ENCODE peak calls at places on chromosomes 6 and 20, in five cellular contexts. One of them, this sample, is unnamed.

GRCh38 chr6:157667211-157668033 is 155.6 kb upstream of the SNX9 start:
- DNase-seq in stimulated activated CD4-positive, alpha-beta T cell treated with anti-CD3 and anti-CD28 coated beads, Interleukin-2, amount 100 ng/mL, for 48 hours: peak
- DNase-seq in OCI-LY7: peak
- DNase-seq in iris pigment epithelial cell: peak
- DNase-seq in GM13977: peak
- DNase-seq in this sample: peak

GRCh38 chr6:11042750-11043551 is 1.2 kb downstream of the ELOVL2 start:
- DNase-seq in stimulated activated CD4-positive, alpha-beta T cell treated with anti-CD3 and anti-CD28 coated beads, Interleukin-2, amount 100 ng/mL, for 48 hours: no peak
- DNase-seq in OCI-LY7: no peak
- DNase-seq in iris pigment epithelial cell: peak
- DNase-seq in GM13977: peak
- DNase-seq in this sample: no peak

GRCh38 chr6:116371384-116372209 is 850 bp downstream of the DSE start:
- DNase-seq in stimulated activated CD4-positive, alpha-beta T cell treated with anti-CD3 and anti-CD28 coated beads, Interleukin-2, amount 100 ng/mL, for 48 hours: no peak
- DNase-seq in OCI-LY7: no peak
- DNase-seq in iris pigment epithelial cell: peak
- DNase-seq in GM13977: peak
- DNase-seq in this sample: peak

GRCh38 chr20:4592316-4593148 is 129.2 kb upstream of the PRND start:
- DNase-seq in stimulated activated CD4-positive, alpha-beta T cell treated with anti-CD3 and anti-CD28 coated beads, Interleukin-2, amount 100 ng/mL, for 48 hours: peak
- DNase-seq in OCI-LY7: no peak
- DNase-seq in iris pigment epithelial cell: peak
- DNase-seq in GM13977: peak
- DNase-seq in this sample: peak

GRCh38 chr6:128339635-128340436 is 180.6 kb downstream of the PTPRK start:
- DNase-seq in stimulated activated CD4-positive, alpha-beta T cell treated with anti-CD3 and anti-CD28 coated beads, Interleukin-2, amount 100 ng/mL, for 48 hours: no peak
- DNase-seq in OCI-LY7: no peak
- DNase-seq in iris pigment epithelial cell: peak
- DNase-seq in GM13977: no peak
- DNase-seq in this sample: no peak

GRCh38 chr6:157411368-157411767 is 30.4 kb downstream of the ZDHHC14 start:
- DNase-seq in stimulated activated CD4-positive, alpha-beta T cell treated with anti-CD3 and anti-CD28 coated beads, Interleukin-2, amount 100 ng/mL, for 48 hours: no peak
- DNase-seq in OCI-LY7: no peak
- DNase-seq in iris pigment epithelial cell: no peak
- DNase-seq in GM13977: no peak
- DNase-seq in this sample: no peak

GRCh38 chr20:62902926-62903615 is 23.2 kb downstream of the DIDO1 start:
- DNase-seq in stimulated activated CD4-positive, alpha-beta T cell treated with anti-CD3 and anti-CD28 coated beads, Interleukin-2, amount 100 ng/mL, for 48 hours: no peak
- DNase-seq in OCI-LY7: no peak
- DNase-seq in iris pigment epithelial cell: peak
- DNase-seq in GM13977: no peak
- DNase-seq in this sample: no peak

GRCh38 chr6:54574671-54575070 is 266.4 kb downstream of the TINAG start:
- DNase-seq in stimulated activated CD4-positive, alpha-beta T cell treated with anti-CD3 and anti-CD28 coated beads, Interleukin-2, amount 100 ng/mL, for 48 hours: no peak
- DNase-seq in OCI-LY7: no peak
- DNase-seq in iris pigment epithelial cell: no peak
- DNase-seq in GM13977: no peak
- DNase-seq in this sample: no peak

GRCh38 chr6:162187168-162187935 is 540.2 kb downstream of the PRKN start:
- DNase-seq in stimulated activated CD4-positive, alpha-beta T cell treated with anti-CD3 and anti-CD28 coated beads, Interleukin-2, amount 100 ng/mL, for 48 hours: no peak
- DNase-seq in OCI-LY7: no peak
- DNase-seq in iris pigment epithelial cell: no peak
- DNase-seq in GM13977: no peak
- DNase-seq in this sample: no peak

GRCh38 chr6:39312912-39313525 is 1.2 kb downstream of the KCNK17 start:
- DNase-seq in stimulated activated CD4-positive, alpha-beta T cell treated with anti-CD3 and anti-CD28 coated beads, Interleukin-2, amount 100 ng/mL, for 48 hours: no peak
- DNase-seq in OCI-LY7: no peak
- DNase-seq in iris pigment epithelial cell: no peak
- DNase-seq in GM13977: no peak
- DNase-seq in this sample: peak

GRCh38 chr6:36841756-36842155 is 2.5 kb upstream of the CPNE5 start:
- DNase-seq in stimulated activated CD4-positive, alpha-beta T cell treated with anti-CD3 and anti-CD28 coated beads, Interleukin-2, amount 100 ng/mL, for 48 hours: no peak
- DNase-seq in OCI-LY7: no peak
- DNase-seq in iris pigment epithelial cell: no peak
- DNase-seq in GM13977: no peak
- DNase-seq in this sample: no peak

GRCh38 chr6:4969609-4970285 is 34.1 kb downstream of the RPP40 start:
- DNase-seq in stimulated activated CD4-positive, alpha-beta T cell treated with anti-CD3 and anti-CD28 coated beads, Interleukin-2, amount 100 ng/mL, for 48 hours: no peak
- DNase-seq in OCI-LY7: no peak
- DNase-seq in iris pigment epithelial cell: no peak
- DNase-seq in GM13977: no peak
- DNase-seq in this sample: no peak

GRCh38 chr6:26383624-26384417 is 913 bp downstream of the BTN2A2 start:
- DNase-seq in stimulated activated CD4-positive, alpha-beta T cell treated with anti-CD3 and anti-CD28 coated beads, Interleukin-2, amount 100 ng/mL, for 48 hours: no peak
- DNase-seq in OCI-LY7: peak
- DNase-seq in iris pigment epithelial cell: peak
- DNase-seq in GM13977: no peak
- DNase-seq in this sample: peak

GRCh38 chr6:43972179-43972914 is 154.9 kb downstream of the MRPL14 start:
- DNase-seq in stimulated activated CD4-positive, alpha-beta T cell treated with anti-CD3 and anti-CD28 coated beads, Interleukin-2, amount 100 ng/mL, for 48 hours: no peak
- DNase-seq in OCI-LY7: no peak
- DNase-seq in iris pigment epithelial cell: no peak
- DNase-seq in GM13977: no peak
- DNase-seq in this sample: no peak

GRCh38 chr6:137313928-137314855 is 95.0 kb upstream of the IFNGR1 start:
- DNase-seq in stimulated activated CD4-positive, alpha-beta T cell treated with anti-CD3 and anti-CD28 coated beads, Interleukin-2, amount 100 ng/mL, for 48 hours: peak
- DNase-seq in OCI-LY7: peak
- DNase-seq in iris pigment epithelial cell: peak
- DNase-seq in GM13977: peak
- DNase-seq in this sample: peak

GRCh38 chr6:166490671-166491500 is 95.6 kb downstream of the RAMACL start:
- DNase-seq in stimulated activated CD4-positive, alpha-beta T cell treated with anti-CD3 and anti-CD28 coated beads, Interleukin-2, amount 100 ng/mL, for 48 hours: no peak
- DNase-seq in OCI-LY7: no peak
- DNase-seq in iris pigment epithelial cell: peak
- DNase-seq in GM13977: no peak
- DNase-seq in this sample: no peak

GRCh38 chr6:147507162-147508072 is 1.1 kb upstream of the SAMD5 start:
- DNase-seq in stimulated activated CD4-positive, alpha-beta T cell treated with anti-CD3 and anti-CD28 coated beads, Interleukin-2, amount 100 ng/mL, for 48 hours: no peak
- DNase-seq in OCI-LY7: no peak
- DNase-seq in iris pigment epithelial cell: peak
- DNase-seq in GM13977: peak
- DNase-seq in this sample: peak

GRCh38 chr20:62367483-62368302 is 581 bp upstream of the LAMA5 start:
- DNase-seq in stimulated activated CD4-positive, alpha-beta T cell treated with anti-CD3 and anti-CD28 coated beads, Interleukin-2, amount 100 ng/mL, for 48 hours: no peak
- DNase-seq in OCI-LY7: peak
- DNase-seq in iris pigment epithelial cell: no peak
- DNase-seq in GM13977: no peak
- DNase-seq in this sample: peak

GRCh38 chr20:10696650-10697049 is 22.9 kb upstream of the JAG1 start:
- DNase-seq in stimulated activated CD4-positive, alpha-beta T cell treated with anti-CD3 and anti-CD28 coated beads, Interleukin-2, amount 100 ng/mL, for 48 hours: no peak
- DNase-seq in OCI-LY7: peak
- DNase-seq in iris pigment epithelial cell: no peak
- DNase-seq in GM13977: peak
- DNase-seq in this sample: peak

GRCh38 chr6:35686873-35687557 is 1.7 kb downstream of the FKBP5 start:
- DNase-seq in stimulated activated CD4-positive, alpha-beta T cell treated with anti-CD3 and anti-CD28 coated beads, Interleukin-2, amount 100 ng/mL, for 48 hours: no peak
- DNase-seq in OCI-LY7: peak
- DNase-seq in iris pigment epithelial cell: no peak
- DNase-seq in GM13977: peak
- DNase-seq in this sample: no peak

GRCh38 chr20:14583413-14583812 is 246.0 kb upstream of the FLRT3 start:
- DNase-seq in stimulated activated CD4-positive, alpha-beta T cell treated with anti-CD3 and anti-CD28 coated beads, Interleukin-2, amount 100 ng/mL, for 48 hours: no peak
- DNase-seq in OCI-LY7: no peak
- DNase-seq in iris pigment epithelial cell: no peak
- DNase-seq in GM13977: no peak
- DNase-seq in this sample: no peak

GRCh38 chr6:19795211-19795610 is 42.0 kb upstream of the ID4 start:
- DNase-seq in stimulated activated CD4-positive, alpha-beta T cell treated with anti-CD3 and anti-CD28 coated beads, Interleukin-2, amount 100 ng/mL, for 48 hours: no peak
- DNase-seq in OCI-LY7: no peak
- DNase-seq in iris pigment epithelial cell: no peak
- DNase-seq in GM13977: no peak
- DNase-seq in this sample: no peak

GRCh38 chr20:13054011-13054410 is 45.2 kb downstream of the SPTLC3 start:
- DNase-seq in stimulated activated CD4-positive, alpha-beta T cell treated with anti-CD3 and anti-CD28 coated beads, Interleukin-2, amount 100 ng/mL, for 48 hours: no peak
- DNase-seq in OCI-LY7: no peak
- DNase-seq in iris pigment epithelial cell: no peak
- DNase-seq in GM13977: no peak
- DNase-seq in this sample: no peak

GRCh38 chr6:169838291-169839028 is 87.0 kb downstream of the ERMARD start:
- DNase-seq in stimulated activated CD4-positive, alpha-beta T cell treated with anti-CD3 and anti-CD28 coated beads, Interleukin-2, amount 100 ng/mL, for 48 hours: no peak
- DNase-seq in OCI-LY7: no peak
- DNase-seq in iris pigment epithelial cell: no peak
- DNase-seq in GM13977: no peak
- DNase-seq in this sample: no peak

GRCh38 chr20:11919046-11919445 is 1.4 kb downstream of the BTBD3 start:
- DNase-seq in stimulated activated CD4-positive, alpha-beta T cell treated with anti-CD3 and anti-CD28 coated beads, Interleukin-2, amount 100 ng/mL, for 48 hours: no peak
- DNase-seq in OCI-LY7: no peak
- DNase-seq in iris pigment epithelial cell: no peak
- DNase-seq in GM13977: no peak
- DNase-seq in this sample: no peak

GRCh38 chr20:58545565-58546195 is 30.5 kb upstream of the APCDD1L start:
- DNase-seq in stimulated activated CD4-positive, alpha-beta T cell treated with anti-CD3 and anti-CD28 coated beads, Interleukin-2, amount 100 ng/mL, for 48 hours: no peak
- DNase-seq in OCI-LY7: no peak
- DNase-seq in iris pigment epithelial cell: no peak
- DNase-seq in GM13977: no peak
- DNase-seq in this sample: no peak

GRCh38 chr20:59839372-59839771 is 94.1 kb downstream of the SYCP2 start:
- DNase-seq in stimulated activated CD4-positive, alpha-beta T cell treated with anti-CD3 and anti-CD28 coated beads, Interleukin-2, amount 100 ng/mL, for 48 hours: no peak
- DNase-seq in OCI-LY7: no peak
- DNase-seq in iris pigment epithelial cell: no peak
- DNase-seq in GM13977: no peak
- DNase-seq in this sample: no peak

GRCh38 chr6:5941188-5941587 is 65.5 kb downstream of the NRN1 start:
- DNase-seq in stimulated activated CD4-positive, alpha-beta T cell treated with anti-CD3 and anti-CD28 coated beads, Interleukin-2, amount 100 ng/mL, for 48 hours: no peak
- DNase-seq in OCI-LY7: no peak
- DNase-seq in iris pigment epithelial cell: no peak
- DNase-seq in GM13977: no peak
- DNase-seq in this sample: no peak

GRCh38 chr6:158538741-158539140 is 21.1 kb upstream of the TMEM181 start:
- DNase-seq in stimulated activated CD4-positive, alpha-beta T cell treated with anti-CD3 and anti-CD28 coated beads, Interleukin-2, amount 100 ng/mL, for 48 hours: no peak
- DNase-seq in OCI-LY7: no peak
- DNase-seq in iris pigment epithelial cell: no peak
- DNase-seq in GM13977: no peak
- DNase-seq in this sample: no peak

GRCh38 chr20:47400685-47401084 is 44.2 kb upstream of the ZMYND8 start:
- DNase-seq in stimulated activated CD4-positive, alpha-beta T cell treated with anti-CD3 and anti-CD28 coated beads, Interleukin-2, amount 100 ng/mL, for 48 hours: no peak
- DNase-seq in OCI-LY7: peak
- DNase-seq in iris pigment epithelial cell: no peak
- DNase-seq in GM13977: no peak
- DNase-seq in this sample: no peak

GRCh38 chr20:17225891-17226409 is 890 bp upstream of the PCSK2 start:
- DNase-seq in stimulated activated CD4-positive, alpha-beta T cell treated with anti-CD3 and anti-CD28 coated beads, Interleukin-2, amount 100 ng/mL, for 48 hours: no peak
- DNase-seq in OCI-LY7: no peak
- DNase-seq in iris pigment epithelial cell: no peak
- DNase-seq in GM13977: no peak
- DNase-seq in this sample: peak

GRCh38 chr6:41691426-41692079 is 43.9 kb downstream of the TFEB start:
- DNase-seq in stimulated activated CD4-positive, alpha-beta T cell treated with anti-CD3 and anti-CD28 coated beads, Interleukin-2, amount 100 ng/mL, for 48 hours: no peak
- DNase-seq in OCI-LY7: no peak
- DNase-seq in iris pigment epithelial cell: no peak
- DNase-seq in GM13977: no peak
- DNase-seq in this sample: no peak

GRCh38 chr6:87919416-87919815 is 128.2 kb upstream of the SPACA1 start:
- DNase-seq in stimulated activated CD4-positive, alpha-beta T cell treated with anti-CD3 and anti-CD28 coated beads, Interleukin-2, amount 100 ng/mL, for 48 hours: no peak
- DNase-seq in OCI-LY7: peak
- DNase-seq in iris pigment epithelial cell: no peak
- DNase-seq in GM13977: no peak
- DNase-seq in this sample: no peak

GRCh38 chr6:30325150-30325872 is 1.4 kb upstream of the TRIM39 start:
- DNase-seq in stimulated activated CD4-positive, alpha-beta T cell treated with anti-CD3 and anti-CD28 coated beads, Interleukin-2, amount 100 ng/mL, for 48 hours: peak
- DNase-seq in OCI-LY7: peak
- DNase-seq in iris pigment epithelial cell: peak
- DNase-seq in GM13977: peak
- DNase-seq in this sample: peak

GRCh38 chr20:57627972-57628650 is 7.9 kb upstream of the ZBP1 start:
- DNase-seq in stimulated activated CD4-positive, alpha-beta T cell treated with anti-CD3 and anti-CD28 coated beads, Interleukin-2, amount 100 ng/mL, for 48 hours: no peak
- DNase-seq in OCI-LY7: peak
- DNase-seq in iris pigment epithelial cell: peak
- DNase-seq in GM13977: no peak
- DNase-seq in this sample: no peak

GRCh38 chr6:90087103-90087833 is 193.0 kb downstream of the GJA10 start:
- DNase-seq in stimulated activated CD4-positive, alpha-beta T cell treated with anti-CD3 and anti-CD28 coated beads, Interleukin-2, amount 100 ng/mL, for 48 hours: no peak
- DNase-seq in OCI-LY7: no peak
- DNase-seq in iris pigment epithelial cell: peak
- DNase-seq in GM13977: no peak
- DNase-seq in this sample: no peak

GRCh38 chr6:15132854-15133670 is 112.8 kb upstream of the JARID2 start:
- DNase-seq in stimulated activated CD4-positive, alpha-beta T cell treated with anti-CD3 and anti-CD28 coated beads, Interleukin-2, amount 100 ng/mL, for 48 hours: no peak
- DNase-seq in OCI-LY7: no peak
- DNase-seq in iris pigment epithelial cell: peak
- DNase-seq in GM13977: no peak
- DNase-seq in this sample: no peak

GRCh38 chr6:26216886-26217713 is 129.9 kb downstream of the HFE start:
- DNase-seq in stimulated activated CD4-positive, alpha-beta T cell treated with anti-CD3 and anti-CD28 coated beads, Interleukin-2, amount 100 ng/mL, for 48 hours: peak
- DNase-seq in OCI-LY7: peak
- DNase-seq in iris pigment epithelial cell: peak
- DNase-seq in GM13977: peak
- DNase-seq in this sample: peak